ENCODE peak calls at places on chromosomes 6 and 20, in eight cellular contexts. One of them, this sample, is unnamed.

GRCh38 chr20:13312300-13312699 is 91.2 kb downstream of the ISM1 start:
- DNase-seq in lower leg skin: no peak
- DNase-seq in foreskin fibroblast: no peak
- DNase-seq in sigmoid colon: no peak
- DNase-seq in endodermal cell: no peak
- DNase-seq in IMR-90: no peak
- DNase-seq in HepG2: no peak
- DNase-seq in CD8-positive, alpha-beta T cell: no peak
- DNase-seq in this sample: no peak

GRCh38 chr6:52180787-52181558 is 5.2 kb upstream of the IL17A start:
- DNase-seq in lower leg skin: no peak
- DNase-seq in foreskin fibroblast: no peak
- DNase-seq in sigmoid colon: no peak
- DNase-seq in endodermal cell: no peak
- DNase-seq in IMR-90: no peak
- DNase-seq in HepG2: no peak
- DNase-seq in CD8-positive, alpha-beta T cell: no peak
- DNase-seq in this sample: no peak

GRCh38 chr6:107114872-107115694 is at the start of gene BEND3:
- DNase-seq in lower leg skin: peak; percentile 85
- DNase-seq in foreskin fibroblast: no peak
- DNase-seq in sigmoid colon: peak; percentile 63
- DNase-seq in endodermal cell: peak; percentile 81
- DNase-seq in IMR-90: no peak
- DNase-seq in HepG2: no peak
- DNase-seq in CD8-positive, alpha-beta T cell: peak; percentile 47
- DNase-seq in this sample: peak; percentile 24

GRCh38 chr6:54617730-54618129 is 228.8 kb upstream of the FAM83B start:
- DNase-seq in lower leg skin: no peak
- DNase-seq in foreskin fibroblast: peak; percentile 57
- DNase-seq in sigmoid colon: no peak
- DNase-seq in endodermal cell: no peak
- DNase-seq in IMR-90: peak; percentile 84
- DNase-seq in HepG2: peak; percentile 6
- DNase-seq in CD8-positive, alpha-beta T cell: no peak
- DNase-seq in this sample: peak; percentile 87

GRCh38 chr6:104958178-104958520 is 1.2 kb downstream of the LIN28B start:
- DNase-seq in lower leg skin: no peak
- DNase-seq in foreskin fibroblast: no peak
- DNase-seq in sigmoid colon: no peak
- DNase-seq in endodermal cell: no peak
- DNase-seq in IMR-90: no peak
- DNase-seq in HepG2: no peak
- DNase-seq in CD8-positive, alpha-beta T cell: no peak
- DNase-seq in this sample: no peak

GRCh38 chr20:61874421-61875068 is 191.1 kb downstream of the TAF4 start:
- DNase-seq in lower leg skin: no peak
- DNase-seq in foreskin fibroblast: peak; percentile 2
- DNase-seq in sigmoid colon: no peak
- DNase-seq in endodermal cell: peak; percentile 91
- DNase-seq in IMR-90: peak; percentile 18
- DNase-seq in HepG2: peak; percentile 25
- DNase-seq in CD8-positive, alpha-beta T cell: no peak
- DNase-seq in this sample: peak; percentile 41

GRCh38 chr6:170129691-170130171 is 161.1 kb downstream of the DLL1 start:
- DNase-seq in lower leg skin: no peak
- DNase-seq in foreskin fibroblast: no peak
- DNase-seq in sigmoid colon: peak; percentile 74
- DNase-seq in endodermal cell: peak; percentile 36
- DNase-seq in IMR-90: no peak
- DNase-seq in HepG2: no peak
- DNase-seq in CD8-positive, alpha-beta T cell: no peak
- DNase-seq in this sample: no peak

GRCh38 chr6:41093729-41094128 is 21.0 kb downstream of the NFYA start:
- DNase-seq in lower leg skin: no peak
- DNase-seq in foreskin fibroblast: peak; percentile 30
- DNase-seq in sigmoid colon: no peak
- DNase-seq in endodermal cell: no peak
- DNase-seq in IMR-90: peak; percentile 41
- DNase-seq in HepG2: no peak
- DNase-seq in CD8-positive, alpha-beta T cell: no peak
- DNase-seq in this sample: no peak

GRCh38 chr6:37783831-37784584 is 35.5 kb upstream of the ZFAND3 start:
- DNase-seq in lower leg skin: peak; percentile 87
- DNase-seq in foreskin fibroblast: no peak
- DNase-seq in sigmoid colon: peak; percentile 73
- DNase-seq in endodermal cell: peak; percentile 71
- DNase-seq in IMR-90: no peak
- DNase-seq in HepG2: no peak
- DNase-seq in CD8-positive, alpha-beta T cell: peak; percentile 25
- DNase-seq in this sample: peak; percentile 50

GRCh38 chr20:61531553-61532345 is 279.7 kb downstream of the CDH4 start:
- DNase-seq in lower leg skin: no peak
- DNase-seq in foreskin fibroblast: no peak
- DNase-seq in sigmoid colon: no peak
- DNase-seq in endodermal cell: no peak
- DNase-seq in IMR-90: peak; percentile 46
- DNase-seq in HepG2: no peak
- DNase-seq in CD8-positive, alpha-beta T cell: no peak
- DNase-seq in this sample: peak; percentile 11

GRCh38 chr6:90458353-90459224 is 128.3 kb downstream of the MAP3K7 start:
- DNase-seq in lower leg skin: no peak
- DNase-seq in foreskin fibroblast: no peak
- DNase-seq in sigmoid colon: no peak
- DNase-seq in endodermal cell: no peak
- DNase-seq in IMR-90: no peak
- DNase-seq in HepG2: no peak
- DNase-seq in CD8-positive, alpha-beta T cell: peak; percentile 27
- DNase-seq in this sample: no peak

GRCh38 chr20:47389867-47390347 is 33.4 kb upstream of the ZMYND8 start:
- DNase-seq in lower leg skin: no peak
- DNase-seq in foreskin fibroblast: peak; percentile 86
- DNase-seq in sigmoid colon: no peak
- DNase-seq in endodermal cell: no peak
- DNase-seq in IMR-90: peak; percentile 53
- DNase-seq in HepG2: no peak
- DNase-seq in CD8-positive, alpha-beta T cell: no peak
- DNase-seq in this sample: peak; percentile 45

GRCh38 chr20:43915209-43916072 is 789 bp downstream of the TOX2 start:
- DNase-seq in lower leg skin: no peak
- DNase-seq in foreskin fibroblast: no peak
- DNase-seq in sigmoid colon: no peak
- DNase-seq in endodermal cell: peak; percentile 85
- DNase-seq in IMR-90: peak; percentile 23
- DNase-seq in HepG2: no peak
- DNase-seq in CD8-positive, alpha-beta T cell: peak; percentile 51
- DNase-seq in this sample: peak; percentile 24

GRCh38 chr6:111540971-111541719 is 58.1 kb upstream of the REV3L start:
- DNase-seq in lower leg skin: no peak
- DNase-seq in foreskin fibroblast: peak; percentile 34
- DNase-seq in sigmoid colon: no peak
- DNase-seq in endodermal cell: no peak
- DNase-seq in IMR-90: no peak
- DNase-seq in HepG2: no peak
- DNase-seq in CD8-positive, alpha-beta T cell: no peak
- DNase-seq in this sample: no peak

GRCh38 chr6:166106076-166106686 is 61.5 kb downstream of the TBXT start:
- DNase-seq in lower leg skin: peak; percentile 91
- DNase-seq in foreskin fibroblast: peak; percentile 3
- DNase-seq in sigmoid colon: peak; percentile 82
- DNase-seq in endodermal cell: peak; percentile 92
- DNase-seq in IMR-90: peak; percentile 71
- DNase-seq in HepG2: peak; percentile 50
- DNase-seq in CD8-positive, alpha-beta T cell: peak; percentile 38
- DNase-seq in this sample: peak; percentile 61

GRCh38 chr6:56370127-56370540 is 122.8 kb upstream of the COL21A1 start:
- DNase-seq in lower leg skin: peak; percentile 89
- DNase-seq in foreskin fibroblast: peak; percentile 70
- DNase-seq in sigmoid colon: peak; percentile 93
- DNase-seq in endodermal cell: peak; percentile 86
- DNase-seq in IMR-90: no peak
- DNase-seq in HepG2: peak; percentile 87
- DNase-seq in CD8-positive, alpha-beta T cell: no peak
- DNase-seq in this sample: peak; percentile 66

GRCh38 chr6:108876929-108877775 is 28.9 kb downstream of the ARMC2 start:
- DNase-seq in lower leg skin: peak; percentile 93
- DNase-seq in foreskin fibroblast: peak; percentile 91
- DNase-seq in sigmoid colon: peak; percentile 94
- DNase-seq in endodermal cell: no peak
- DNase-seq in IMR-90: peak; percentile 67
- DNase-seq in HepG2: no peak
- DNase-seq in CD8-positive, alpha-beta T cell: no peak
- DNase-seq in this sample: peak; percentile 92

DNA sequence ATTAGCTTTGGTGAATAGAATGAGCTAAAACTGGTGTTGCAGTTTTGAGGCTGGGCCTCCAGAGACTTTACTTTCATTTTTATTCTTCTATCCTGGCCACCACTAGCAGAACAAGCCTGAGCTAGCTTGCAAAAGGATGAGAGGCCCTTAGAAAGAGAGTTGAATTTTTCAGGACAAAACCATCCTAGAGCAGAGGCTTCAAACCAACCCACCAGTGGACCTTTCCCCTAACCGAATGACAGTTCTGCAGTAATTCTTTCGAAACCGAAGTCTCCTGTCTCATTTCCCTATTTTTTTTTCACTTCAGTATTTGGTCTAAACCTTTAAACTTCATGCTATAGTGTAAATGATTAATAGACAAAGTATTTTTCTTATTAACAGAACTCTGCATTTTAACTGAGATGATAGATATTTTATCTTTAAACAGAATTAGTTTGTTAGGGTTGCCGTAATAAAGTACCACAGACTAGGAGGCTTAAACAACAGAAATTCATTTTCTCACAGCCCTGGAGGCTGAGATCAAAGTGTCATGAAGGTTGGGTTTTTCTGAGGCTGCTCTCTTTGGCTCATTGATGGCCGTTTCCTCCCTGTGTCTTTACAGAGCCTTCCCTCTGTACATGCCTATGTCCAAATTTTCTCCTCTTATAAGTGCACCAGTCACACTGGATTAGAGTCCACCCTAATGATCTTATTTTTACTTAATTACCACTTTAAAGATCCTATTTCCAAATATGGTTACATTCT is 80.6 kb upstream of the PAK5 start:
- DNase-seq in lower leg skin: no peak
- DNase-seq in foreskin fibroblast: no peak
- DNase-seq in sigmoid colon: no peak
- DNase-seq in endodermal cell: no peak
- DNase-seq in IMR-90: no peak
- DNase-seq in HepG2: no peak
- DNase-seq in CD8-positive, alpha-beta T cell: no peak
- DNase-seq in this sample: no peak
- H3K4me3 ChIP-seq in lower leg skin: no peak overlapping the region
- H3K4me3 ChIP-seq in foreskin fibroblast: no peak overlapping the region
- H3K4me3 ChIP-seq in sigmoid colon: no peak overlapping the region
- H3K4me3 ChIP-seq in endodermal cell: no peak overlapping the region
- H3K4me3 ChIP-seq in IMR-90: no peak overlapping the region
- H3K4me3 ChIP-seq in HepG2: no peak overlapping the region
- H3K4me3 ChIP-seq in CD8-positive, alpha-beta T cell: no peak overlapping the region
- H3K4me3 ChIP-seq in this sample: no peak overlapping the region

GRCh38 chr6:154974485-154975149 is 20.5 kb upstream of the TIAM2 start:
- DNase-seq in lower leg skin: no peak
- DNase-seq in foreskin fibroblast: no peak
- DNase-seq in sigmoid colon: no peak
- DNase-seq in endodermal cell: peak; percentile 70
- DNase-seq in IMR-90: no peak
- DNase-seq in HepG2: no peak
- DNase-seq in CD8-positive, alpha-beta T cell: no peak
- DNase-seq in this sample: no peak
- TF ChIP-seq CTCF in lower leg skin: no peak
- TF ChIP-seq CTCF in foreskin fibroblast: no peak
- TF ChIP-seq CTCF in sigmoid colon: no peak
- TF ChIP-seq CTCF in endodermal cell: peak; percentile 64
- TF ChIP-seq CTCF in IMR-90: no peak
- TF ChIP-seq CTCF in HepG2: peak; percentile 22
- TF ChIP-seq CTCF in CD8-positive, alpha-beta T cell: no peak
- TF ChIP-seq CTCF in this sample: no peak

DNA sequence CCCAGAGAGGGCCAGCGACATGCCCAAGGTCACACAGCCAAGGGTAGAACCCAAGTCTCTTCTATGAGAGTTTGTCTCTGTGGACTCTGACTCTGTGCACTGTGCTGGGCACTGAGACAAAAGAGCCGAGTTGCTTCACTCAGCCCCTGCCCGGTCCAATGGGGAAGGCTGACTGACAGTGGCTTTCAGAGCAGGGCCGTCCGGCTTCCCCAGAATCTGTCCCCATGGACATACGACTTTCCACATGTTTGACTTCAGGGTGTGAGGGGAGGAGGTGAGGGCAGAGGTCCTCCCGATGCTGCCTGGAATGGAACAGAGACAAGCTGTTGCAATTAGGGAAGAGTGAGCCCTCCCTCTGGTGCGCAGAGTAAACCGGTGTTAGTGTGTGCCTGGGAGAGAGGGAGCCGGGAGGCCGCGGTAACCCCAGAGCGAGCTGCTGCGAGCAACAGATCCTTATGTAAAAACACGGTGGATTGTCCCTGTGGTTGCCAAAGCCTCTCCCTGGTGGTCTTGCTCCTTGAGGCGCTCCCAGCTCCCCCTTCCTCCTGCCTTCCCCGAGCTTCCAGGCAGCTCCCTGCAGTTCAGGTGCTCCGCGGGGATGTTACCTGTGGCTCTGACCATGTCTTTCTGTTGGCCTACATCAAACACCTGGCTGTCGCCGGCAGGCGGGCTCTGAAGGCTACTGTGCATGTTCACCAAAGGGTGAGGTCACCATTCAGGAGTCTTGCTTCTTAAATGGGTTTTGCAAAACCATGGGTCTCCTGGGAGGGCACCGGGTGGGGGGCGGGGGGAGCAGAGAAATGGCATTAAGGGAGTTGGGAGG is 678 bp downstream of the SIRPA start:
- DNase-seq in lower leg skin: peak; percentile 92
- DNase-seq in foreskin fibroblast: no peak
- DNase-seq in sigmoid colon: peak; percentile 82
- DNase-seq in endodermal cell: peak; percentile 78
- DNase-seq in IMR-90: no peak
- DNase-seq in HepG2: no peak
- DNase-seq in CD8-positive, alpha-beta T cell: no peak
- DNase-seq in this sample: peak; percentile 31
- H3K4me3 ChIP-seq in lower leg skin: peak overlapping the region; percentile 52
- H3K4me3 ChIP-seq in foreskin fibroblast: peak overlapping the region; percentile 86
- H3K4me3 ChIP-seq in sigmoid colon: peak overlapping the region; percentile 87
- H3K4me3 ChIP-seq in endodermal cell: peak overlapping the region; percentile 74
- H3K4me3 ChIP-seq in IMR-90: peak overlapping the region; percentile 77
- H3K4me3 ChIP-seq in HepG2: peak overlapping the region; percentile 76
- H3K4me3 ChIP-seq in CD8-positive, alpha-beta T cell: no peak overlapping the region
- H3K4me3 ChIP-seq in this sample: peak overlapping the region; percentile 88

GRCh38 chr6:81126150-81126549 is 626.3 kb downstream of the TENT5A start:
- DNase-seq in lower leg skin: no peak
- DNase-seq in foreskin fibroblast: peak; percentile 39
- DNase-seq in sigmoid colon: no peak
- DNase-seq in endodermal cell: no peak
- DNase-seq in IMR-90: no peak
- DNase-seq in HepG2: no peak
- DNase-seq in CD8-positive, alpha-beta T cell: no peak
- DNase-seq in this sample: peak; percentile 62

GRCh38 chr6:81128671-81129070 is 623.8 kb downstream of the TENT5A start:
- DNase-seq in lower leg skin: no peak
- DNase-seq in foreskin fibroblast: no peak
- DNase-seq in sigmoid colon: no peak
- DNase-seq in endodermal cell: no peak
- DNase-seq in IMR-90: no peak
- DNase-seq in HepG2: no peak
- DNase-seq in CD8-positive, alpha-beta T cell: no peak
- DNase-seq in this sample: no peak

GRCh38 chr6:81130969-81131368 is 621.5 kb downstream of the TENT5A start:
- DNase-seq in lower leg skin: no peak
- DNase-seq in foreskin fibroblast: no peak
- DNase-seq in sigmoid colon: no peak
- DNase-seq in endodermal cell: no peak
- DNase-seq in IMR-90: no peak
- DNase-seq in HepG2: no peak
- DNase-seq in CD8-positive, alpha-beta T cell: no peak
- DNase-seq in this sample: no peak

GRCh38 chr6:81130071-81130470 is 622.4 kb downstream of the TENT5A start:
- DNase-seq in lower leg skin: no peak
- DNase-seq in foreskin fibroblast: no peak
- DNase-seq in sigmoid colon: no peak
- DNase-seq in endodermal cell: no peak
- DNase-seq in IMR-90: no peak
- DNase-seq in HepG2: no peak
- DNase-seq in CD8-positive, alpha-beta T cell: no peak
- DNase-seq in this sample: peak; percentile 18
- TF ChIP-seq CTCF in lower leg skin: no peak
- TF ChIP-seq CTCF in foreskin fibroblast: no peak
- TF ChIP-seq CTCF in sigmoid colon: no peak
- TF ChIP-seq CTCF in endodermal cell: no peak
- TF ChIP-seq CTCF in IMR-90: no peak
- TF ChIP-seq CTCF in HepG2: no peak
- TF ChIP-seq CTCF in CD8-positive, alpha-beta T cell: no peak
- TF ChIP-seq CTCF in this sample: no peak